ENCODE peak calls at places on chromosomes 7 and 10, in eight cellular contexts. Y is HEK293T, S is NCI-H460, Z is RCC 7860, W is chondrocyte, B is HFFc6, T is activated T-cell treated with anti-CD3 and anti-CD28 coated beads for 48 hours, G is GM10248. K is an unnamed sample.

GRCh38 chr7:90988523-90988922 is 275.7 kb upstream of the FZD1 start:
- DNase-seq in Y (no peak), S (no peak), Z (no peak), W (no peak), B (no peak), T (no peak), G (no peak), K (no peak)

GRCh38 chr10:14325325-14325955 is 5.3 kb downstream of the FRMD4A start:
- DNase-seq in Y (peak; percentile 52), S (peak; percentile 23), Z (no peak), W (no peak), B (no peak), T (peak; percentile 44), G (peak; percentile 32), K (peak; percentile 36)

GRCh38 chr7:54690892-54691291 is 68.1 kb downstream of the SEC61G start:
- DNase-seq in Y (no peak), S (no peak), Z (no peak), W (no peak), B (no peak), T (no peak), G (no peak), K (no peak)

GRCh38 chr10:7577206-7577978 is 89.4 kb downstream of the ITIH5 start:
- DNase-seq in Y (no peak), S (no peak), Z (no peak), W (no peak), B (no peak), T (no peak), G (no peak), K (no peak)

GRCh38 chr10:28139138-28139537 is 140.3 kb upstream of the ODAD2 start:
- DNase-seq in Y (no peak), S (no peak), Z (peak; percentile 71), W (no peak), B (peak; percentile 66), T (no peak), G (no peak), K (no peak)

GRCh38 chr10:58350619-58351323 is 16.0 kb downstream of the UBE2D1 start:
- DNase-seq in Y (no peak), S (peak; percentile 13), Z (no peak), W (no peak), B (no peak), T (no peak), G (no peak), K (no peak)

GRCh38 chr7:1309996-1310395 is 77.3 kb downstream of the UNCX start:
- DNase-seq in Y (no peak), S (no peak), Z (no peak), W (no peak), B (no peak), T (no peak), G (no peak), K (no peak)

GRCh38 chr10:71486465-71487114 is 89.9 kb downstream of the CDH23 start:
- DNase-seq in Y (peak; percentile 69), S (peak; percentile 26), Z (peak; percentile 15), W (no peak), B (peak; percentile 8), T (peak; percentile 47), G (peak; percentile 58), K (no peak)

GRCh38 chr7:51103718-51104117 is 212.9 kb downstream of the COBL start:
- DNase-seq in Y (no peak), S (no peak), Z (no peak), W (no peak), B (no peak), T (no peak), G (no peak), K (no peak)

GRCh38 chr10:23065549-23065948 is 29.8 kb upstream of the MSRB2 start:
- DNase-seq in Y (no peak), S (no peak), Z (no peak), W (no peak), B (peak; percentile 72), T (no peak), G (no peak), K (no peak)

GRCh38 chr10:1203216-1203615 is 147.0 kb downstream of the WDR37 start:
- DNase-seq in Y (no peak), S (no peak), Z (no peak), W (no peak), B (no peak), T (no peak), G (no peak), K (no peak)

GRCh38 chr10:95408148-95408930 is 117.5 kb upstream of the PDLIM1 start:
- DNase-seq in Y (no peak), S (no peak), Z (no peak), W (no peak), B (no peak), T (no peak), G (no peak), K (no peak)

GRCh38 chr10:4241724-4242345 is 456.8 kb upstream of the KLF6 start:
- DNase-seq in Y (no peak), S (no peak), Z (peak; percentile 94), W (no peak), B (peak; percentile 97), T (no peak), G (no peak), K (no peak)

GRCh38 chr10:94005050-94005449 is 11.3 kb downstream of the PLCE1 start:
- DNase-seq in Y (no peak), S (no peak), Z (peak; percentile 56), W (no peak), B (no peak), T (no peak), G (no peak), K (no peak)

K was measured in B cell.